ENCODE peak calls at places on chromosomes 6 and 20, in eight cellular contexts. One of them, this sample, is unnamed.

GRCh38 chr6:156953478-156954146 is 176.4 kb downstream of the ARID1B start:
- DNase-seq in pancreas: no peak
- DNase-seq in GM12865: no peak
- DNase-seq in HL-60: no peak
- DNase-seq in GM23248: peak
- DNase-seq in BJ: peak
- DNase-seq in esophagus muscularis mucosa: no peak
- DNase-seq in CD8-positive, alpha-beta T cell: peak
- DNase-seq in this sample: no peak

GRCh38 chr6:100504786-100505737 is 40.3 kb upstream of the SIM1 start:
- DNase-seq in pancreas: no peak
- DNase-seq in GM12865: peak
- DNase-seq in HL-60: no peak
- DNase-seq in GM23248: peak
- DNase-seq in BJ: peak
- DNase-seq in esophagus muscularis mucosa: no peak
- DNase-seq in CD8-positive, alpha-beta T cell: no peak
- DNase-seq in this sample: no peak

GRCh38 chr6:69668916-69669315 is 127.9 kb downstream of the LMBRD1 start:
- DNase-seq in pancreas: no peak
- DNase-seq in GM12865: no peak
- DNase-seq in HL-60: no peak
- DNase-seq in GM23248: no peak
- DNase-seq in BJ: no peak
- DNase-seq in esophagus muscularis mucosa: no peak
- DNase-seq in CD8-positive, alpha-beta T cell: no peak
- DNase-seq in this sample: no peak

GRCh38 chr6:19465760-19466159 is 371.4 kb upstream of the ID4 start:
- DNase-seq in pancreas: no peak
- DNase-seq in GM12865: no peak
- DNase-seq in HL-60: no peak
- DNase-seq in GM23248: peak
- DNase-seq in BJ: peak
- DNase-seq in esophagus muscularis mucosa: no peak
- DNase-seq in CD8-positive, alpha-beta T cell: no peak
- DNase-seq in this sample: no peak

GRCh38 chr20:62493253-62493885 is 17.6 kb upstream of the GATA5 start:
- DNase-seq in pancreas: no peak
- DNase-seq in GM12865: no peak
- DNase-seq in HL-60: no peak
- DNase-seq in GM23248: no peak
- DNase-seq in BJ: no peak
- DNase-seq in esophagus muscularis mucosa: no peak
- DNase-seq in CD8-positive, alpha-beta T cell: no peak
- DNase-seq in this sample: no peak

GRCh38 chr20:2872304-2873009 is 824 bp upstream of the PTPRA start:
- DNase-seq in pancreas: peak
- DNase-seq in GM12865: peak
- DNase-seq in HL-60: peak
- DNase-seq in GM23248: peak
- DNase-seq in BJ: no peak
- DNase-seq in esophagus muscularis mucosa: no peak
- DNase-seq in CD8-positive, alpha-beta T cell: peak
- DNase-seq in this sample: peak

GRCh38 chr20:1912056-1912455 is 16.8 kb downstream of the SIRPA start:
- DNase-seq in pancreas: no peak
- DNase-seq in GM12865: no peak
- DNase-seq in HL-60: no peak
- DNase-seq in GM23248: no peak
- DNase-seq in BJ: no peak
- DNase-seq in esophagus muscularis mucosa: no peak
- DNase-seq in CD8-positive, alpha-beta T cell: no peak
- DNase-seq in this sample: no peak

GRCh38 chr6:162852810-162853577 is 125.2 kb downstream of the PACRG start:
- DNase-seq in pancreas: no peak
- DNase-seq in GM12865: no peak
- DNase-seq in HL-60: no peak
- DNase-seq in GM23248: no peak
- DNase-seq in BJ: no peak
- DNase-seq in esophagus muscularis mucosa: no peak
- DNase-seq in CD8-positive, alpha-beta T cell: no peak
- DNase-seq in this sample: no peak

GRCh38 chr20:24501764-24502163 is 32.3 kb downstream of the SYNDIG1 start:
- DNase-seq in pancreas: no peak
- DNase-seq in GM12865: no peak
- DNase-seq in HL-60: no peak
- DNase-seq in GM23248: no peak
- DNase-seq in BJ: no peak
- DNase-seq in esophagus muscularis mucosa: no peak
- DNase-seq in CD8-positive, alpha-beta T cell: no peak
- DNase-seq in this sample: no peak

GRCh38 chr6:35062676-35063574 is 78.2 kb downstream of the TCP11 start:
- DNase-seq in pancreas: no peak
- DNase-seq in GM12865: no peak
- DNase-seq in HL-60: no peak
- DNase-seq in GM23248: no peak
- DNase-seq in BJ: no peak
- DNase-seq in esophagus muscularis mucosa: no peak
- DNase-seq in CD8-positive, alpha-beta T cell: no peak
- DNase-seq in this sample: no peak

GRCh38 chr6:166898910-166899309 is 57.4 kb downstream of the RNASET2 start:
- DNase-seq in pancreas: no peak
- DNase-seq in GM12865: no peak
- DNase-seq in HL-60: no peak
- DNase-seq in GM23248: no peak
- DNase-seq in BJ: no peak
- DNase-seq in esophagus muscularis mucosa: no peak
- DNase-seq in CD8-positive, alpha-beta T cell: no peak
- DNase-seq in this sample: no peak

GRCh38 chr20:40952231-40952630 is 76.4 kb upstream of the TOP1 start:
- DNase-seq in pancreas: no peak
- DNase-seq in GM12865: no peak
- DNase-seq in HL-60: no peak
- DNase-seq in GM23248: no peak
- DNase-seq in BJ: no peak
- DNase-seq in esophagus muscularis mucosa: peak
- DNase-seq in CD8-positive, alpha-beta T cell: no peak
- DNase-seq in this sample: no peak

GRCh38 chr20:25248501-25249172 is 752 bp downstream of the PYGB start:
- DNase-seq in pancreas: no peak
- DNase-seq in GM12865: peak
- DNase-seq in HL-60: peak
- DNase-seq in GM23248: peak
- DNase-seq in BJ: no peak
- DNase-seq in esophagus muscularis mucosa: no peak
- DNase-seq in CD8-positive, alpha-beta T cell: no peak
- DNase-seq in this sample: peak

GRCh38 chr6:114520976-114521375 is 178.2 kb upstream of the HS3ST5 start:
- DNase-seq in pancreas: no peak
- DNase-seq in GM12865: no peak
- DNase-seq in HL-60: no peak
- DNase-seq in GM23248: no peak
- DNase-seq in BJ: no peak
- DNase-seq in esophagus muscularis mucosa: no peak
- DNase-seq in CD8-positive, alpha-beta T cell: no peak
- DNase-seq in this sample: no peak

GRCh38 chr6:28944412-28945006 is 20.7 kb upstream of the TRIM27 start:
- DNase-seq in pancreas: no peak
- DNase-seq in GM12865: peak
- DNase-seq in HL-60: peak
- DNase-seq in GM23248: peak
- DNase-seq in BJ: peak
- DNase-seq in esophagus muscularis mucosa: no peak
- DNase-seq in CD8-positive, alpha-beta T cell: peak
- DNase-seq in this sample: peak

GRCh38 chr6:157457787-157458186 is 76.8 kb downstream of the ZDHHC14 start:
- DNase-seq in pancreas: no peak
- DNase-seq in GM12865: no peak
- DNase-seq in HL-60: no peak
- DNase-seq in GM23248: no peak
- DNase-seq in BJ: no peak
- DNase-seq in esophagus muscularis mucosa: peak
- DNase-seq in CD8-positive, alpha-beta T cell: no peak
- DNase-seq in this sample: no peak

GRCh38 chr6:125264476-125264875 is 37.3 kb downstream of the HDDC2 start:
- DNase-seq in pancreas: no peak
- DNase-seq in GM12865: no peak
- DNase-seq in HL-60: no peak
- DNase-seq in GM23248: no peak
- DNase-seq in BJ: no peak
- DNase-seq in esophagus muscularis mucosa: no peak
- DNase-seq in CD8-positive, alpha-beta T cell: no peak
- DNase-seq in this sample: no peak

GRCh38 chr20:40010483-40010882 is 678.6 kb downstream of the MAFB start:
- DNase-seq in pancreas: no peak
- DNase-seq in GM12865: no peak
- DNase-seq in HL-60: no peak
- DNase-seq in GM23248: peak
- DNase-seq in BJ: no peak
- DNase-seq in esophagus muscularis mucosa: no peak
- DNase-seq in CD8-positive, alpha-beta T cell: no peak
- DNase-seq in this sample: no peak

GRCh38 chr6:100457251-100457990 is 7.3 kb downstream of the SIM1 start:
- DNase-seq in pancreas: peak
- DNase-seq in GM12865: no peak
- DNase-seq in HL-60: no peak
- DNase-seq in GM23248: no peak
- DNase-seq in BJ: no peak
- DNase-seq in esophagus muscularis mucosa: peak
- DNase-seq in CD8-positive, alpha-beta T cell: no peak
- DNase-seq in this sample: no peak

GRCh38 chr20:53712212-53712977 is 118.8 kb upstream of the ZNF217 start:
- DNase-seq in pancreas: no peak
- DNase-seq in GM12865: no peak
- DNase-seq in HL-60: no peak
- DNase-seq in GM23248: no peak
- DNase-seq in BJ: no peak
- DNase-seq in esophagus muscularis mucosa: no peak
- DNase-seq in CD8-positive, alpha-beta T cell: no peak
- DNase-seq in this sample: no peak

GRCh38 chr6:73032586-73032985 is 192.7 kb downstream of the KHDC1L start:
- DNase-seq in pancreas: no peak
- DNase-seq in GM12865: no peak
- DNase-seq in HL-60: no peak
- DNase-seq in GM23248: peak
- DNase-seq in BJ: no peak
- DNase-seq in esophagus muscularis mucosa: no peak
- DNase-seq in CD8-positive, alpha-beta T cell: no peak
- DNase-seq in this sample: no peak

GRCh38 chr20:24694727-24695528 is 225.5 kb downstream of the SYNDIG1 start:
- DNase-seq in pancreas: no peak
- DNase-seq in GM12865: no peak
- DNase-seq in HL-60: no peak
- DNase-seq in GM23248: peak
- DNase-seq in BJ: no peak
- DNase-seq in esophagus muscularis mucosa: peak
- DNase-seq in CD8-positive, alpha-beta T cell: no peak
- DNase-seq in this sample: no peak

GRCh38 chr20:37218431-37218830 is 39.1 kb upstream of the MROH8 start:
- DNase-seq in pancreas: no peak
- DNase-seq in GM12865: no peak
- DNase-seq in HL-60: no peak
- DNase-seq in GM23248: peak
- DNase-seq in BJ: no peak
- DNase-seq in esophagus muscularis mucosa: no peak
- DNase-seq in CD8-positive, alpha-beta T cell: no peak
- DNase-seq in this sample: no peak

GRCh38 chr20:38523697-38524096 is 51.1 kb downstream of the RALGAPB start:
- DNase-seq in pancreas: no peak
- DNase-seq in GM12865: no peak
- DNase-seq in HL-60: no peak
- DNase-seq in GM23248: peak
- DNase-seq in BJ: peak
- DNase-seq in esophagus muscularis mucosa: no peak
- DNase-seq in CD8-positive, alpha-beta T cell: no peak
- DNase-seq in this sample: no peak
- H3K4me3 ChIP-seq in pancreas: no peak
- H3K4me3 ChIP-seq in GM12865: no peak
- H3K4me3 ChIP-seq in HL-60: no peak
- H3K4me3 ChIP-seq in GM23248: no peak
- H3K4me3 ChIP-seq in BJ: no peak
- H3K4me3 ChIP-seq in esophagus muscularis mucosa: no peak
- H3K4me3 ChIP-seq in CD8-positive, alpha-beta T cell: no peak
- H3K4me3 ChIP-seq in this sample: no peak

DNA sequence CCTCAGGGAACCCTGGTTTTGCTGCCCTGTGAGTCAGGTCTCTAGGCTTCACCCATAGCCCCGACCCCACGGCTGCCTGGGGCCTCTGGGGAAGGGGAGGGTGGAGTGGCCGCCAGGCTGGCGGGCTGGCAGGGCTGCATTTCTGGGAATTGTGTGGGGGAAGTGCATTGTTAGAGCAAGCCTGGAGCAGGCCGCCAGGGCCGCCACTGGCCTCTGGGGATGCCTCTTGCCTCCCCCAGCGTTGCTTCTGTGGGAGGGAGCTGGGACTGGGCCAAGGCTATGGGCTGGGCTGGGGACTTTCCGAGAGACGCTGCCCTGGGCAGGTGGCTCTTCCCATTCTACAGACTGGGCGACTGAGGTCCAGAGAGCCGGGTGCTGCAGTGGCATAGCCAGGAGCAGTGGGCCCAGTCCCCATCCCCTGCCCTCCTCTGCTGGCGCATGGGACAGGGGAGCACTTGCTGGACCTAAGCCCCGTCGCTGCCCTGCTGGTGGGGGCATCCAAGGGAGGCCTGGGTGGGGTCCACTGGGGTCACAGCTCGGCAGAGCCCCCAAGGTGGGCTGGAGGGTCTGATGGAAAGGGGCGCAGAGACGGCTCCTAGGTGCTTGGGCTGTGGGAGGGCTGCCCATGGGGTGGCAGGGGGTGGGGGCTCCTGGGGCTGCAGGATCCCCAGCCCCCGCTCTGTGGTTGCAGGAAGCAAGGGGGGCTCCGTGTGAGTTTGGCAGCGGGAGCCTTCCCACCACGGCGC is 6.6 kb upstream of the SOX18 start:
- DNase-seq in pancreas: no peak
- DNase-seq in GM12865: peak
- DNase-seq in HL-60: no peak
- DNase-seq in GM23248: no peak
- DNase-seq in BJ: no peak
- DNase-seq in esophagus muscularis mucosa: no peak
- DNase-seq in CD8-positive, alpha-beta T cell: no peak
- DNase-seq in this sample: no peak
- H3K4me3 ChIP-seq in pancreas: no peak
- H3K4me3 ChIP-seq in GM12865: no peak
- H3K4me3 ChIP-seq in HL-60: no peak
- H3K4me3 ChIP-seq in GM23248: no peak
- H3K4me3 ChIP-seq in BJ: no peak
- H3K4me3 ChIP-seq in esophagus muscularis mucosa: no peak
- H3K4me3 ChIP-seq in CD8-positive, alpha-beta T cell: no peak
- H3K4me3 ChIP-seq in this sample: no peak

GRCh38 chr6:16339263-16339587 is 100.8 kb downstream of the GMPR start:
- DNase-seq in pancreas: no peak
- DNase-seq in GM12865: no peak
- DNase-seq in HL-60: no peak
- DNase-seq in GM23248: no peak
- DNase-seq in BJ: no peak
- DNase-seq in esophagus muscularis mucosa: no peak
- DNase-seq in CD8-positive, alpha-beta T cell: no peak
- DNase-seq in this sample: no peak
- H3K4me3 ChIP-seq in pancreas: no peak
- H3K4me3 ChIP-seq in GM12865: no peak
- H3K4me3 ChIP-seq in HL-60: no peak
- H3K4me3 ChIP-seq in GM23248: no peak
- H3K4me3 ChIP-seq in BJ: no peak
- H3K4me3 ChIP-seq in esophagus muscularis mucosa: no peak
- H3K4me3 ChIP-seq in CD8-positive, alpha-beta T cell: no peak
- H3K4me3 ChIP-seq in this sample: no peak

GRCh38 chr20:17869295-17869994 is 99.1 kb downstream of the SNX5 start:
- DNase-seq in pancreas: no peak
- DNase-seq in GM12865: no peak
- DNase-seq in HL-60: no peak
- DNase-seq in GM23248: no peak
- DNase-seq in BJ: no peak
- DNase-seq in esophagus muscularis mucosa: no peak
- DNase-seq in CD8-positive, alpha-beta T cell: no peak
- DNase-seq in this sample: no peak
- H3K4me3 ChIP-seq in pancreas: no peak
- H3K4me3 ChIP-seq in GM12865: no peak
- H3K4me3 ChIP-seq in HL-60: no peak
- H3K4me3 ChIP-seq in GM23248: peak
- H3K4me3 ChIP-seq in BJ: no peak
- H3K4me3 ChIP-seq in esophagus muscularis mucosa: no peak
- H3K4me3 ChIP-seq in CD8-positive, alpha-beta T cell: no peak
- H3K4me3 ChIP-seq in this sample: no peak

This sample was measured in WERI-Rb-1.